ENCODE peak calls at places on chromosomes 2 and 18, in seven cellular contexts. One of them, this sample, is unnamed.

GRCh38 chr18:60861575-60861974 is 471.7 kb upstream of the CDH20 start:
- DNase-seq in left ventricle myocardium inferior: no peak
- DNase-seq in SK-N-MC: peak
- DNase-seq in MM.1S: no peak
- DNase-seq in A549: no peak
- DNase-seq in CD4-positive, alpha-beta T cell: no peak
- DNase-seq in uterus: no peak
- DNase-seq in this sample: no peak

GRCh38 chr2:177714704-177715103 is 322.1 kb downstream of the AGPS start:
- DNase-seq in left ventricle myocardium inferior: no peak
- DNase-seq in SK-N-MC: no peak
- DNase-seq in MM.1S: no peak
- DNase-seq in A549: no peak
- DNase-seq in CD4-positive, alpha-beta T cell: no peak
- DNase-seq in uterus: no peak
- DNase-seq in this sample: no peak

GRCh38 chr2:217900010-217900779 is 102.6 kb downstream of the TNS1 start:
- DNase-seq in left ventricle myocardium inferior: no peak
- DNase-seq in SK-N-MC: no peak
- DNase-seq in MM.1S: no peak
- DNase-seq in A549: no peak
- DNase-seq in CD4-positive, alpha-beta T cell: no peak
- DNase-seq in uterus: peak
- DNase-seq in this sample: no peak

GRCh38 chr2:217434183-217434620 is 568.6 kb downstream of the TNS1 start:
- DNase-seq in left ventricle myocardium inferior: peak
- DNase-seq in SK-N-MC: peak
- DNase-seq in MM.1S: no peak
- DNase-seq in A549: peak
- DNase-seq in CD4-positive, alpha-beta T cell: no peak
- DNase-seq in uterus: peak
- DNase-seq in this sample: peak

GRCh38 chr2:20447437-20448245 is 767 bp downstream of the RHOB start:
- DNase-seq in left ventricle myocardium inferior: peak
- DNase-seq in SK-N-MC: no peak
- DNase-seq in MM.1S: peak
- DNase-seq in A549: no peak
- DNase-seq in CD4-positive, alpha-beta T cell: peak
- DNase-seq in uterus: peak
- DNase-seq in this sample: peak

GRCh38 chr2:219282943-219283581 is 3.9 kb downstream of the DNAJB2 start:
- DNase-seq in left ventricle myocardium inferior: no peak
- DNase-seq in SK-N-MC: no peak
- DNase-seq in MM.1S: no peak
- DNase-seq in A549: no peak
- DNase-seq in CD4-positive, alpha-beta T cell: no peak
- DNase-seq in uterus: no peak
- DNase-seq in this sample: no peak

GRCh38 chr2:96273763-96274162 is 7.7 kb downstream of the CIAO1 start:
- DNase-seq in left ventricle myocardium inferior: no peak
- DNase-seq in SK-N-MC: no peak
- DNase-seq in MM.1S: no peak
- DNase-seq in A549: no peak
- DNase-seq in CD4-positive, alpha-beta T cell: no peak
- DNase-seq in uterus: no peak
- DNase-seq in this sample: no peak

GRCh38 chr18:61844726-61845125 is 48.1 kb downstream of the RNF152 start:
- DNase-seq in left ventricle myocardium inferior: no peak
- DNase-seq in SK-N-MC: no peak
- DNase-seq in MM.1S: no peak
- DNase-seq in A549: no peak
- DNase-seq in CD4-positive, alpha-beta T cell: no peak
- DNase-seq in uterus: no peak
- DNase-seq in this sample: no peak

GRCh38 chr2:136162438-136162837 is 44.5 kb upstream of the CXCR4 start:
- DNase-seq in left ventricle myocardium inferior: no peak
- DNase-seq in SK-N-MC: no peak
- DNase-seq in MM.1S: no peak
- DNase-seq in A549: no peak
- DNase-seq in CD4-positive, alpha-beta T cell: no peak
- DNase-seq in uterus: no peak
- DNase-seq in this sample: no peak

GRCh38 chr18:62486290-62486964 is 36.4 kb upstream of the ZCCHC2 start:
- DNase-seq in left ventricle myocardium inferior: no peak
- DNase-seq in SK-N-MC: no peak
- DNase-seq in MM.1S: no peak
- DNase-seq in A549: peak
- DNase-seq in CD4-positive, alpha-beta T cell: no peak
- DNase-seq in uterus: no peak
- DNase-seq in this sample: peak

GRCh38 chr2:98543214-98543613 is 65.1 kb downstream of the COA5 start:
- DNase-seq in left ventricle myocardium inferior: no peak
- DNase-seq in SK-N-MC: no peak
- DNase-seq in MM.1S: no peak
- DNase-seq in A549: no peak
- DNase-seq in CD4-positive, alpha-beta T cell: no peak
- DNase-seq in uterus: no peak
- DNase-seq in this sample: no peak

GRCh38 chr2:176001281-176001902 is 675 bp downstream of the LNPK start:
- DNase-seq in left ventricle myocardium inferior: peak
- DNase-seq in SK-N-MC: no peak
- DNase-seq in MM.1S: peak
- DNase-seq in A549: peak
- DNase-seq in CD4-positive, alpha-beta T cell: peak
- DNase-seq in uterus: no peak
- DNase-seq in this sample: peak

GRCh38 chr2:168037772-168038171 is 209.6 kb downstream of the STK39 start:
- DNase-seq in left ventricle myocardium inferior: no peak
- DNase-seq in SK-N-MC: no peak
- DNase-seq in MM.1S: no peak
- DNase-seq in A549: no peak
- DNase-seq in CD4-positive, alpha-beta T cell: no peak
- DNase-seq in uterus: no peak
- DNase-seq in this sample: no peak

GRCh38 chr2:19944205-19944845 is 42.5 kb upstream of the TTC32 start:
- DNase-seq in left ventricle myocardium inferior: no peak
- DNase-seq in SK-N-MC: no peak
- DNase-seq in MM.1S: no peak
- DNase-seq in A549: no peak
- DNase-seq in CD4-positive, alpha-beta T cell: no peak
- DNase-seq in uterus: no peak
- DNase-seq in this sample: no peak

GRCh38 chr2:829047-829446 is 121.6 kb upstream of the SNTG2 start:
- DNase-seq in left ventricle myocardium inferior: no peak
- DNase-seq in SK-N-MC: no peak
- DNase-seq in MM.1S: no peak
- DNase-seq in A549: no peak
- DNase-seq in CD4-positive, alpha-beta T cell: no peak
- DNase-seq in uterus: no peak
- DNase-seq in this sample: no peak

GRCh38 chr2:65358690-65359400 is 73.6 kb downstream of the SPRED2 start:
- DNase-seq in left ventricle myocardium inferior: no peak
- DNase-seq in SK-N-MC: no peak
- DNase-seq in MM.1S: no peak
- DNase-seq in A549: no peak
- DNase-seq in CD4-positive, alpha-beta T cell: no peak
- DNase-seq in uterus: no peak
- DNase-seq in this sample: no peak

GRCh38 chr2:159157361-159158045 is 129.0 kb downstream of the WDSUB1 start:
- DNase-seq in left ventricle myocardium inferior: no peak
- DNase-seq in SK-N-MC: no peak
- DNase-seq in MM.1S: no peak
- DNase-seq in A549: no peak
- DNase-seq in CD4-positive, alpha-beta T cell: no peak
- DNase-seq in uterus: no peak
- DNase-seq in this sample: no peak

GRCh38 chr18:9495465-9495864 is 20.2 kb downstream of the RALBP1 start:
- DNase-seq in left ventricle myocardium inferior: no peak
- DNase-seq in SK-N-MC: no peak
- DNase-seq in MM.1S: no peak
- DNase-seq in A549: no peak
- DNase-seq in CD4-positive, alpha-beta T cell: no peak
- DNase-seq in uterus: no peak
- DNase-seq in this sample: no peak

GRCh38 chr2:234241656-234242445 is 191.3 kb downstream of the SPP2 start:
- DNase-seq in left ventricle myocardium inferior: no peak
- DNase-seq in SK-N-MC: no peak
- DNase-seq in MM.1S: no peak
- DNase-seq in A549: peak
- DNase-seq in CD4-positive, alpha-beta T cell: no peak
- DNase-seq in uterus: no peak
- DNase-seq in this sample: no peak

GRCh38 chr2:23777857-23778256 is 149.1 kb downstream of the ATAD2B start:
- DNase-seq in left ventricle myocardium inferior: no peak
- DNase-seq in SK-N-MC: no peak
- DNase-seq in MM.1S: no peak
- DNase-seq in A549: no peak
- DNase-seq in CD4-positive, alpha-beta T cell: no peak
- DNase-seq in uterus: no peak
- DNase-seq in this sample: no peak

GRCh38 chr2:201852878-201853415 is 46.6 kb downstream of the CDK15 start:
- DNase-seq in left ventricle myocardium inferior: no peak
- DNase-seq in SK-N-MC: no peak
- DNase-seq in MM.1S: peak
- DNase-seq in A549: peak
- DNase-seq in CD4-positive, alpha-beta T cell: no peak
- DNase-seq in uterus: no peak
- DNase-seq in this sample: no peak

GRCh38 chr2:44930274-44930826 is 11.2 kb upstream of the SIX3 start:
- DNase-seq in left ventricle myocardium inferior: no peak
- DNase-seq in SK-N-MC: peak
- DNase-seq in MM.1S: no peak
- DNase-seq in A549: no peak
- DNase-seq in CD4-positive, alpha-beta T cell: no peak
- DNase-seq in uterus: no peak
- DNase-seq in this sample: no peak

GRCh38 chr2:174343343-174343637 is 8.5 kb downstream of the SP9 start:
- DNase-seq in left ventricle myocardium inferior: no peak
- DNase-seq in SK-N-MC: no peak
- DNase-seq in MM.1S: no peak
- DNase-seq in A549: no peak
- DNase-seq in CD4-positive, alpha-beta T cell: no peak
- DNase-seq in uterus: no peak
- DNase-seq in this sample: no peak

GRCh38 chr2:11863513-11864328 is 117.3 kb downstream of the LPIN1 start:
- DNase-seq in left ventricle myocardium inferior: peak
- DNase-seq in SK-N-MC: no peak
- DNase-seq in MM.1S: peak
- DNase-seq in A549: peak
- DNase-seq in CD4-positive, alpha-beta T cell: peak
- DNase-seq in uterus: peak
- DNase-seq in this sample: peak
- H3K27ac ChIP-seq in left ventricle myocardium inferior: peak
- H3K27ac ChIP-seq in SK-N-MC: no peak
- H3K27ac ChIP-seq in MM.1S: no peak
- H3K27ac ChIP-seq in A549: peak
- H3K27ac ChIP-seq in CD4-positive, alpha-beta T cell: no peak
- H3K27ac ChIP-seq in uterus: peak
- H3K27ac ChIP-seq in this sample: no peak

GRCh38 chr18:47095810-47096209 is 54.5 kb downstream of the HDHD2 start:
- DNase-seq in left ventricle myocardium inferior: no peak
- DNase-seq in SK-N-MC: no peak
- DNase-seq in MM.1S: no peak
- DNase-seq in A549: no peak
- DNase-seq in CD4-positive, alpha-beta T cell: no peak
- DNase-seq in uterus: no peak
- DNase-seq in this sample: no peak
- H3K27ac ChIP-seq in left ventricle myocardium inferior: no peak
- H3K27ac ChIP-seq in SK-N-MC: no peak
- H3K27ac ChIP-seq in MM.1S: no peak
- H3K27ac ChIP-seq in A549: no peak
- H3K27ac ChIP-seq in CD4-positive, alpha-beta T cell: no peak
- H3K27ac ChIP-seq in uterus: no peak
- H3K27ac ChIP-seq in this sample: no peak

DNA sequence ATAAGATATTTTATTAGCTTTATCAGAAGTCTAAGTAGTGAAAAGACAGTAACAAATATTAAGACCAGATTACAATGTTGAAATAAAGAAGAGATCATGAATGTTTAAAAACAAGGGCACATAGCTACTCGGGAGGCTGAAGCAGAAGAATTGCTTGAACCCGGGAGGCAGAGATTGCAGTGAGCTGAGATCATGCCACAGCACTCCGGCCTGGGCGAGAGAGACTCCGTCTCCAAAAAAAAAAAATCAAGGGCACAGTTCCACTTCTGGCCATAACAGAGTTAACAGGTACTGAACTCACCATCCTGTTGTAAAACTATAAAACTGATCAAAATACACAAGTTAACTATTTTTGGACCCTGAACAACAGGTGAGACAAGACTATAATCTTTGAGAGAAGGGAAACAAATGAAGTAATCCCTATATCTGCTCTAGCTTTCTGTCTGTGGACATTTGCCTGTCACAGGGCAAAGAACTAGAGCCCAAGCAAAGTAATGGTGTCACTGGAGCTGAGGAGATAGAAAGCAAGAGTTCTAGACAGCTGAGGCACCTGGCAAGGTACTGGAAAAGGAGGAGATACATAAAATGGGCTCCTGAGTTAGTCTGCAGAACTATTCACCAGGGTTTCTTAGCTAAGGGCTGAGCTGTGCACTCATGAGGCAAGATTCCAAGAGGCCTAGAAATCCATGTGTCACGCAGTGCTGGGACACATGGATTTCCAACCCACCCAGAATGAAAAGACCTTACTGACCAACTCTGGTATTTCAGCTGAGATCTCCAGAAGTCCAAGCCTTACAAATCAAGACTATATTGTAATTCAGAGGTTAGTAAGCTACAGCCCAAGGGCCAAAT is 15.2 kb downstream of the MMADHC start:
- DNase-seq in left ventricle myocardium inferior: no peak
- DNase-seq in SK-N-MC: no peak
- DNase-seq in MM.1S: no peak
- DNase-seq in A549: no peak
- DNase-seq in CD4-positive, alpha-beta T cell: no peak
- DNase-seq in uterus: no peak
- DNase-seq in this sample: peak
- H3K27ac ChIP-seq in left ventricle myocardium inferior: peak
- H3K27ac ChIP-seq in SK-N-MC: no peak
- H3K27ac ChIP-seq in MM.1S: no peak
- H3K27ac ChIP-seq in A549: no peak
- H3K27ac ChIP-seq in CD4-positive, alpha-beta T cell: no peak
- H3K27ac ChIP-seq in uterus: no peak
- H3K27ac ChIP-seq in this sample: no peak

DNA sequence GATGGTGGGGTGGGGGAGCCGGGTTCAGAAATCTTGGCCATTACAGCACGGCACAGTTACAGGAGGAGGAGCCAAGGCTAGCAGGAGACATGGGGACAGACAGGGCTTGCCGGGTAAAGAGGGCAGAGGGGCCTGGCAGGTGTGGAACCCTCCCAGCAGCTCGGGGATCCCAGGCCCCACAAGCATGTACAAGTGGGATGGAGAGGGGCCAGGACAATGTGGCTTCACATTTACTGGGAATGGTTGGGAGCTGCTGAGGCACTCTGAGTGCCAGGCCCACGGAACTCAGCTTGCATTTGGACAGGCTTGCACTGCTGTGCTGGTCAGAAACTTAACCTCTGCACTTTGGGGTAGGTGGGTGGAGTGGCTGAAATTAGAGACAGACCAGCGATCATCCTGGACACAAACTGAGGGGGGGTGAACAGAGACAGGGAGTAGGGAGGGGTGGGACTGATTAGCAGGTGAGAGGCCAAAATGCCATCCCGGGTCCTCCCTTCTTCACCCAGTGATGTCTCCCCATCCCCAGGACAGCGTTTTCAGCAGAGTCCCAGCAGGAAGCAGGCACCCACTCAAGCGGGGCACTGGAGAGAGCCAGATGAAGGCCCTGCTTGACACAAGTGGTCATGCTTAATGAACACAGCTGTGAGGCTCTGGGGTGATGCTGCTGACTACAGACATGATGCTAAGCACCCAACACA is 9.6 kb downstream of the PER2 start:
- DNase-seq in left ventricle myocardium inferior: no peak
- DNase-seq in SK-N-MC: no peak
- DNase-seq in MM.1S: no peak
- DNase-seq in A549: no peak
- DNase-seq in CD4-positive, alpha-beta T cell: no peak
- DNase-seq in uterus: no peak
- DNase-seq in this sample: no peak
- H3K27ac ChIP-seq in left ventricle myocardium inferior: no peak
- H3K27ac ChIP-seq in SK-N-MC: no peak
- H3K27ac ChIP-seq in MM.1S: no peak
- H3K27ac ChIP-seq in A549: peak
- H3K27ac ChIP-seq in CD4-positive, alpha-beta T cell: no peak
- H3K27ac ChIP-seq in uterus: no peak
- H3K27ac ChIP-seq in this sample: no peak